ENCODE peak calls at places on chromosomes 1 and 21, in four cellular contexts. F is HepG2, E is SK-N-SH, T is K562. I is an unnamed sample.

GRCh38 chr1:47575855-47576757 is 138.3 kb downstream of the FOXD2 start:
- DNase-seq in F (no peak), E (no peak), T (no peak), I (no peak)

GRCh38 chr1:28259935-28260802 is 851 bp downstream of the SESN2 start:
- DNase-seq in F (no peak), E (peak; percentile 81), T (peak; percentile 83), I (peak; percentile 81)

GRCh38 chr1:156025873-156026272 is 5.1 kb upstream of the SSR2 start:
- DNase-seq in F (peak; percentile 62), E (peak; percentile 85), T (peak; percentile 54), I (peak; percentile 72)

GRCh38 chr1:30684259-30684658 is 39.1 kb downstream of the MATN1 start:
- DNase-seq in F (no peak), E (no peak), T (no peak), I (no peak)

GRCh38 chr21:45129231-45129923 is 55.0 kb downstream of the ADARB1 start:
- DNase-seq in F (no peak), E (no peak), T (peak; percentile 50), I (no peak)

GRCh38 chr1:69523032-69523431 is 44.7 kb upstream of the LRRC7 start:
- DNase-seq in F (no peak), E (no peak), T (no peak), I (no peak)

GRCh38 chr21:25898671-25899070 is 163.9 kb downstream of the GABPA start:
- DNase-seq in F (no peak), E (no peak), T (no peak), I (no peak)

GRCh38 chr1:181079920-181080319 is 8.6 kb upstream of the IER5 start:
- DNase-seq in F (no peak), E (no peak), T (no peak), I (no peak)

GRCh38 chr1:167573035-167573434 is 19.5 kb upstream of the CREG1 start:
- DNase-seq in F (no peak), E (no peak), T (no peak), I (no peak)

GRCh38 chr21:28442624-28443023 is 550.1 kb downstream of the LTN1 start:
- DNase-seq in F (no peak), E (no peak), T (no peak), I (no peak)

GRCh38 chr1:156862602-156863599 is 2.2 kb downstream of the NTRK1 start:
- DNase-seq in F (no peak), E (no peak), T (peak; percentile 72), I (no peak)

GRCh38 chr1:16172964-16173446 is 17.1 kb upstream of the EPHA2 start:
- DNase-seq in F (no peak), E (no peak), T (peak; percentile 59), I (no peak)

GRCh38 chr1:18149113-18149641 is 41.6 kb downstream of the IGSF21 start:
- DNase-seq in F (peak; percentile 9), E (peak; percentile 86), T (no peak), I (no peak)

GRCh38 chr1:155113450-155113985 is 14.2 kb upstream of the EFNA1 start:
- DNase-seq in F (no peak), E (no peak), T (no peak), I (no peak)

GRCh38 chr1:221887091-221887746 is 145.3 kb upstream of the DUSP10 start:
- DNase-seq in F (peak; percentile 33), E (peak; percentile 12), T (peak; percentile 19), I (no peak)

GRCh38 chr1:32724678-32725594 is 22.4 kb upstream of the SYNC start:
- DNase-seq in F (no peak), E (peak; percentile 51), T (peak; percentile 96), I (no peak)

GRCh38 chr1:15352122-15352957 is 57.3 kb upstream of the EFHD2 start:
- DNase-seq in F (peak; percentile 80), E (no peak), T (peak; percentile 60), I (no peak)

GRCh38 chr1:183273300-183273699 is 87.2 kb downstream of the LAMC2 start:
- DNase-seq in F (no peak), E (no peak), T (no peak), I (no peak)

GRCh38 chr1:42157667-42158066 is 4.5 kb downstream of the GUCA2B start:
- DNase-seq in F (peak; percentile 19), E (no peak), T (no peak), I (no peak)

GRCh38 chr1:227323956-227324267 is 5.6 kb upstream of the CDC42BPA start:
- DNase-seq in F (no peak), E (no peak), T (no peak), I (no peak)

GRCh38 chr1:166859597-166859996 is 16.5 kb downstream of the TADA1 start:
- DNase-seq in F (no peak), E (no peak), T (no peak), I (no peak)

GRCh38 chr1:23286401-23286800 is 57.7 kb downstream of the HNRNPR start:
- DNase-seq in F (no peak), E (no peak), T (no peak), I (no peak)
- TF ChIP-seq FOXJ3 in F (no peak), E (no peak), T (no peak), I (no peak)

DNA sequence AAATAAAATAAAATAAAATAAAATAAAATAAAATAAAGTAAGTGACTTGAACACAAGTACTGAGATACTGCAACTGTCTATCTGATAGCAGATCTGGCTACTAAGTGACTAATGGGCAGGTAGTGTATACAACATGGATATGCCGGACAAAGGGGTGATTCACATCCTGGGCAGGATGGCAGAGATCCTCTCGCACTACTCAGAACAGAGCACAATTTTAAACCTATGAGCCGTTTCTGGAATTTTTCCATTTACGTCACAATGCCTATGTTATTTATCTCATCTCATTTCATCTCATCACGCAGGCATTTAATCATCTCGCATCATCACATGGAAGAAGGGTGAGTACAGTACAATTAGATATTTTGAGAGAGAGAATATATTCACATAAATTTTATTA is 233.3 kb upstream of the COA6 start:
- DNase-seq in F (peak; percentile 13), E (no peak), T (no peak), I (no peak)
- TF ChIP-seq FOXJ3 in F (no peak), E (no peak), T (no peak), I (no peak)

GRCh38 chr1:101178688-101179491 is 57.9 kb upstream of the S1PR1 start:
- DNase-seq in F (no peak), E (no peak), T (no peak), I (no peak)
- TF ChIP-seq FOXJ3 in F (no peak), E (no peak), T (no peak), I (no peak)

GRCh38 chr1:22412932-22413727 is 38.5 kb upstream of the ZBTB40 start:
- DNase-seq in F (no peak), E (peak; percentile 78), T (no peak), I (no peak)
- TF ChIP-seq FOXJ3 in F (no peak), E (peak; percentile 92), T (no peak), I (no peak)

GRCh38 chr1:201190005-201190404 is 619 bp upstream of the IGFN1 start:
- DNase-seq in F (no peak), E (no peak), T (no peak), I (no peak)

GRCh38 chr1:201194046-201194445 is 3.4 kb downstream of the IGFN1 start:
- DNase-seq in F (no peak), E (no peak), T (no peak), I (no peak)

GRCh38 chr1:201190624-201191051 is at the start of gene IGFN1:
- DNase-seq in F (no peak), E (peak; percentile 43), T (no peak), I (peak; percentile 66)

GRCh38 chr1:201192478-201192804 is 1.8 kb downstream of the IGFN1 start:
- DNase-seq in F (no peak), E (no peak), T (no peak), I (no peak)

DNA sequence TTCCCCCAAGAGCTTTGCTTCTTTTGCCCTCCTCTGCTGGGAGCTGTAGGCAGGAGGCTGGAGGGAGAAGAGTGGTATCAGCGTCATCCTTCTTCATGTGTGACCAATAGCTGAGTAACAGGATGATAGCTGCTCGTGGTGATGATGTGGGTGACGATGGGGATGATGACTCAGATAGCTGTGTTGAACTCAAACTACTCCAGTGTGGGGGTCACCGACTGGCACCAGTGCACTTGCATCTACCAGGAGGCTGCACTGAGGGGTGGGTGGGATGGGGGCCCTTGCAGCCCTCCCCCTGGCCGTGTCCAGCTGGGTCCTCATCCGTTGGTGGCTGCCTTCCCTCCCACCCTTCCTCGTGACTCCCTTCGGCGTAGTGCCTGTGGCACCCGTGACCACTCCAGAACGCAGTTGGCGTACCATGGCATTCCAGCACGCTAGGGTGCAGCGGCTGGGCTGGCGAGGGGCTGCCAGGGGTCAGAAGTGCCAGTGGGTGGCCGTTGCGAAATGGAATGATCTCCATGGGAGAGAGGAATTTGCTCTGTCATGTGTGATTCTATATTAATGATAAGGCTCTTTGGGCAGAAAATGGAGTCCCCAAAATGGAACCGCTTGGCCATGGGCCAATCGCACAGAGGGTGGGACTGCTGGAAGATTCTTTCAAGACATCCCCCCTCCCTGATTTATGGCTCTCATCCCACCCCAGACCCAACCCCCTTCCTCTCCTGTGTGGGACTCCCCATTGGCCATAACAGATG is 1.3 kb downstream of the IGFN1 start:
- DNase-seq in F (no peak), E (no peak), T (no peak), I (no peak)
- TF ChIP-seq FOXJ3 in F (no peak), E (no peak), T (no peak), I (no peak)

I was measured in WTC11.